ENCODE peak calls at places on chromosomes 16 and 17, in six cellular contexts. One of them, this sample, is unnamed.

GRCh38 chr16:19179890-19180490 is 11.9 kb downstream of the SYT17 start:
- DNase-seq in neural progenitor cell: peak; percentile 83
- DNase-seq in IMR-90: peak; percentile 33
- DNase-seq in CD8-positive, alpha-beta T cell: no peak
- DNase-seq in psoas muscle: peak; percentile 82
- DNase-seq in colonic mucosa: peak; percentile 71
- DNase-seq in this sample: peak; percentile 54

GRCh38 chr17:9401434-9401833 is 174.2 kb downstream of the STX8 start:
- DNase-seq in neural progenitor cell: no peak
- DNase-seq in IMR-90: peak; percentile 78
- DNase-seq in CD8-positive, alpha-beta T cell: no peak
- DNase-seq in psoas muscle: no peak
- DNase-seq in colonic mucosa: no peak
- DNase-seq in this sample: peak; percentile 71

GRCh38 chr17:1398900-1399299 is 1.1 kb downstream of the YWHAE start:
- DNase-seq in neural progenitor cell: peak; percentile 23
- DNase-seq in IMR-90: peak; percentile 40
- DNase-seq in CD8-positive, alpha-beta T cell: no peak
- DNase-seq in psoas muscle: no peak
- DNase-seq in colonic mucosa: peak; percentile 40
- DNase-seq in this sample: peak; percentile 25

GRCh38 chr16:23434380-23434779 is 18.6 kb downstream of the COG7 start:
- DNase-seq in neural progenitor cell: peak; percentile 65
- DNase-seq in IMR-90: peak; percentile 74
- DNase-seq in CD8-positive, alpha-beta T cell: no peak
- DNase-seq in psoas muscle: no peak
- DNase-seq in colonic mucosa: peak; percentile 55
- DNase-seq in this sample: peak; percentile 84

GRCh38 chr17:51590071-51590470 is 329.7 kb downstream of the UTP18 start:
- DNase-seq in neural progenitor cell: no peak
- DNase-seq in IMR-90: no peak
- DNase-seq in CD8-positive, alpha-beta T cell: no peak
- DNase-seq in psoas muscle: no peak
- DNase-seq in colonic mucosa: no peak
- DNase-seq in this sample: no peak

GRCh38 chr17:2940352-2940751 is 123.1 kb downstream of the OR1D5 start:
- DNase-seq in neural progenitor cell: peak; percentile 62
- DNase-seq in IMR-90: no peak
- DNase-seq in CD8-positive, alpha-beta T cell: no peak
- DNase-seq in psoas muscle: peak; percentile 79
- DNase-seq in colonic mucosa: no peak
- DNase-seq in this sample: peak; percentile 65

GRCh38 chr17:56978441-56979090 is 635 bp downstream of the SCPEP1 start:
- DNase-seq in neural progenitor cell: no peak
- DNase-seq in IMR-90: peak; percentile 5
- DNase-seq in CD8-positive, alpha-beta T cell: no peak
- DNase-seq in psoas muscle: no peak
- DNase-seq in colonic mucosa: no peak
- DNase-seq in this sample: no peak

GRCh38 chr17:35373984-35374765 is 754 bp upstream of the SLFN11 start:
- DNase-seq in neural progenitor cell: peak; percentile 58
- DNase-seq in IMR-90: peak; percentile 55
- DNase-seq in CD8-positive, alpha-beta T cell: no peak
- DNase-seq in psoas muscle: peak; percentile 83
- DNase-seq in colonic mucosa: peak; percentile 37
- DNase-seq in this sample: peak; percentile 17

GRCh38 chr16:51355871-51356270 is 204.8 kb upstream of the SALL1 start:
- DNase-seq in neural progenitor cell: no peak
- DNase-seq in IMR-90: no peak
- DNase-seq in CD8-positive, alpha-beta T cell: no peak
- DNase-seq in psoas muscle: no peak
- DNase-seq in colonic mucosa: no peak
- DNase-seq in this sample: no peak

GRCh38 chr17:79970576-79971068 is 65.0 kb downstream of the TBC1D16 start:
- DNase-seq in neural progenitor cell: peak; percentile 88
- DNase-seq in IMR-90: peak; percentile 10
- DNase-seq in CD8-positive, alpha-beta T cell: no peak
- DNase-seq in psoas muscle: no peak
- DNase-seq in colonic mucosa: peak; percentile 74
- DNase-seq in this sample: peak; percentile 52

GRCh38 chr16:76444823-76445222 is 167.6 kb downstream of the CNTNAP4 start:
- DNase-seq in neural progenitor cell: no peak
- DNase-seq in IMR-90: no peak
- DNase-seq in CD8-positive, alpha-beta T cell: no peak
- DNase-seq in psoas muscle: no peak
- DNase-seq in colonic mucosa: no peak
- DNase-seq in this sample: no peak
- H3K27ac ChIP-seq in neural progenitor cell: no peak overlapping the region
- H3K27ac ChIP-seq in IMR-90: no peak overlapping the region
- H3K27ac ChIP-seq in CD8-positive, alpha-beta T cell: no peak overlapping the region
- H3K27ac ChIP-seq in psoas muscle: no peak overlapping the region
- H3K27ac ChIP-seq in colonic mucosa: no peak overlapping the region
- H3K27ac ChIP-seq in this sample: no peak overlapping the region

GRCh38 chr17:12230411-12230810 is 209.7 kb downstream of the MAP2K4 start:
- DNase-seq in neural progenitor cell: no peak
- DNase-seq in IMR-90: peak; percentile 53
- DNase-seq in CD8-positive, alpha-beta T cell: no peak
- DNase-seq in psoas muscle: no peak
- DNase-seq in colonic mucosa: no peak
- DNase-seq in this sample: no peak

GRCh38 chr17:12227547-12227946 is 206.9 kb downstream of the MAP2K4 start:
- DNase-seq in neural progenitor cell: no peak
- DNase-seq in IMR-90: no peak
- DNase-seq in CD8-positive, alpha-beta T cell: no peak
- DNase-seq in psoas muscle: no peak
- DNase-seq in colonic mucosa: no peak
- DNase-seq in this sample: no peak

GRCh38 chr17:12229315-12229714 is 208.6 kb downstream of the MAP2K4 start:
- DNase-seq in neural progenitor cell: peak; percentile 25
- DNase-seq in IMR-90: no peak
- DNase-seq in CD8-positive, alpha-beta T cell: no peak
- DNase-seq in psoas muscle: no peak
- DNase-seq in colonic mucosa: no peak
- DNase-seq in this sample: no peak

GRCh38 chr17:12231027-12231682 is 210.5 kb downstream of the MAP2K4 start:
- DNase-seq in neural progenitor cell: no peak
- DNase-seq in IMR-90: peak; percentile 75
- DNase-seq in CD8-positive, alpha-beta T cell: no peak
- DNase-seq in psoas muscle: no peak
- DNase-seq in colonic mucosa: no peak
- DNase-seq in this sample: no peak
- H3K27ac ChIP-seq in neural progenitor cell: no peak overlapping the region
- H3K27ac ChIP-seq in IMR-90: peak overlapping the region; percentile 9
- H3K27ac ChIP-seq in CD8-positive, alpha-beta T cell: no peak overlapping the region
- H3K27ac ChIP-seq in psoas muscle: no peak overlapping the region
- H3K27ac ChIP-seq in colonic mucosa: no peak overlapping the region
- H3K27ac ChIP-seq in this sample: no peak overlapping the region

DNA sequence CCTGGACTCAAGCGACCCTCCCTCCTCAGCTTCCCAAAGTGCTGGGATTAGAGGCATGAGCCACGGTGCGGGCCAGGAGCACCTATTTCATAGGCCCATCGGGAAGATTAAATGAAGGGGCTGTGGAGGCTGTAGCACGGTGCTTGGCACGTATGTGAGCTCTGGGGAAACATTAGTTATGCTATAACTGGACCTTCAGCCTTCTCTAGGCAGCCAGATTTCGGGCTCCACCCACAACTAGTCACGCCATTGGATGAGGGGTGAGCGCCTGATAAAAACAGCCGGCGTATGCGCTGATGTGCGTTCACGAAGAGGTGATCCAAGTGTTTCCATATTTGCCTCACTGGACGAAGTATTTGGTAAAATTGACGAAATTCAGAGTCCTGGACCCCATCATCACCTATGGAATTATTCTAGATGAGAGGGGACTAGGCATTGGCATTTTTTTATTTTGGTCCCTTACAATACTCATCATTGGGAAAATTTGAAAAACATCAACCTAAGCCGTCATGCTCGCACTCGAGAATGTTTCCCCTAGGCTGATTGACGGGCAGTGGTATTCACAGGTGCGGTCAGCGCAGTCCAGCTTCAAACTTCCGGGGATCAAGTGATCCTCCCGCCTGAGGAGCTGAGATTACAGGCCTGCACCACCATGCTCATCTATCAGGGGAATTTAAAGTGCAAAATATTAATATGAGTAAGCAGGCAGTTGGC is 1.8 kb upstream of the ANKRD11 start:
- DNase-seq in neural progenitor cell: no peak
- DNase-seq in IMR-90: no peak
- DNase-seq in CD8-positive, alpha-beta T cell: no peak
- DNase-seq in psoas muscle: no peak
- DNase-seq in colonic mucosa: no peak
- DNase-seq in this sample: no peak
- H3K27ac ChIP-seq in neural progenitor cell: no peak overlapping the region
- H3K27ac ChIP-seq in IMR-90: peak overlapping the region; percentile 2
- H3K27ac ChIP-seq in CD8-positive, alpha-beta T cell: no peak overlapping the region
- H3K27ac ChIP-seq in psoas muscle: peak overlapping the region; percentile 93
- H3K27ac ChIP-seq in colonic mucosa: no peak overlapping the region
- H3K27ac ChIP-seq in this sample: no peak overlapping the region

GRCh38 chr17:36498560-36499300 is 12.2 kb downstream of the ZNHIT3 start:
- DNase-seq in neural progenitor cell: no peak
- DNase-seq in IMR-90: no peak
- DNase-seq in CD8-positive, alpha-beta T cell: no peak
- DNase-seq in psoas muscle: no peak
- DNase-seq in colonic mucosa: no peak
- DNase-seq in this sample: no peak

GRCh38 chr17:36501963-36502362 is 15.5 kb downstream of the ZNHIT3 start:
- DNase-seq in neural progenitor cell: no peak
- DNase-seq in IMR-90: no peak
- DNase-seq in CD8-positive, alpha-beta T cell: no peak
- DNase-seq in psoas muscle: no peak
- DNase-seq in colonic mucosa: no peak
- DNase-seq in this sample: no peak

GRCh38 chr17:36503456-36504155 is 17.1 kb downstream of the ZNHIT3 start:
- DNase-seq in neural progenitor cell: no peak
- DNase-seq in IMR-90: no peak
- DNase-seq in CD8-positive, alpha-beta T cell: no peak
- DNase-seq in psoas muscle: no peak
- DNase-seq in colonic mucosa: no peak
- DNase-seq in this sample: no peak

GRCh38 chr17:36500745-36501225 is 14.3 kb downstream of the ZNHIT3 start:
- DNase-seq in neural progenitor cell: no peak
- DNase-seq in IMR-90: no peak
- DNase-seq in CD8-positive, alpha-beta T cell: no peak
- DNase-seq in psoas muscle: no peak
- DNase-seq in colonic mucosa: no peak
- DNase-seq in this sample: no peak

DNA sequence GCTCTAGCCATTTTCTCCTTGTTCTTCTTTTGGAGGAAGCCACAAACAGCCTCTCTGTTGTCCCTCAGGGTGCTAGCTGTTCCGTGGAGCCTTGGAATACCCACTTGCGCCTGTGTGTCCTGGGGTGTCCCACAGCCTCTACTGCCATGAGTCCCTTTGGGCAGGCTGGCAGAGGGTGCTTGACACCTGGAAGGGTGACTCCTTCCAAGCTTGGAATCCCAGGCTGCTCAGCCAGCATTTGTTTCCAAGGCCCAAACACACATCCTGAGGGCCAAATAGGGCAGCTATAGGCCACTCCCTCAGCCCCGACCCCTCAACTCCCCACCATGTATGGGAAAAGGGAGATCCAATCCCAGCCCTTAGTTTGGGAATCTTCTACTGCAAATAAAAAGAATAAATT is 14.9 kb downstream of the ZNHIT3 start:
- DNase-seq in neural progenitor cell: no peak
- DNase-seq in IMR-90: no peak
- DNase-seq in CD8-positive, alpha-beta T cell: no peak
- DNase-seq in psoas muscle: no peak
- DNase-seq in colonic mucosa: no peak
- DNase-seq in this sample: no peak
- H3K27ac ChIP-seq in neural progenitor cell: no peak overlapping the region
- H3K27ac ChIP-seq in IMR-90: no peak overlapping the region
- H3K27ac ChIP-seq in CD8-positive, alpha-beta T cell: no peak overlapping the region
- H3K27ac ChIP-seq in psoas muscle: no peak overlapping the region
- H3K27ac ChIP-seq in colonic mucosa: no peak overlapping the region
- H3K27ac ChIP-seq in this sample: no peak overlapping the region

GRCh38 chr17:8160224-8160577 is 2.5 kb downstream of the VAMP2 start:
- DNase-seq in neural progenitor cell: no peak
- DNase-seq in IMR-90: no peak
- DNase-seq in CD8-positive, alpha-beta T cell: no peak
- DNase-seq in psoas muscle: no peak
- DNase-seq in colonic mucosa: no peak
- DNase-seq in this sample: no peak
- H3K27ac ChIP-seq in neural progenitor cell: no peak overlapping the region
- H3K27ac ChIP-seq in IMR-90: no peak overlapping the region
- H3K27ac ChIP-seq in CD8-positive, alpha-beta T cell: no peak overlapping the region
- H3K27ac ChIP-seq in psoas muscle: peak overlapping the region; percentile 100
- H3K27ac ChIP-seq in colonic mucosa: peak overlapping the region; percentile 98
- H3K27ac ChIP-seq in this sample: no peak overlapping the region

DNA sequence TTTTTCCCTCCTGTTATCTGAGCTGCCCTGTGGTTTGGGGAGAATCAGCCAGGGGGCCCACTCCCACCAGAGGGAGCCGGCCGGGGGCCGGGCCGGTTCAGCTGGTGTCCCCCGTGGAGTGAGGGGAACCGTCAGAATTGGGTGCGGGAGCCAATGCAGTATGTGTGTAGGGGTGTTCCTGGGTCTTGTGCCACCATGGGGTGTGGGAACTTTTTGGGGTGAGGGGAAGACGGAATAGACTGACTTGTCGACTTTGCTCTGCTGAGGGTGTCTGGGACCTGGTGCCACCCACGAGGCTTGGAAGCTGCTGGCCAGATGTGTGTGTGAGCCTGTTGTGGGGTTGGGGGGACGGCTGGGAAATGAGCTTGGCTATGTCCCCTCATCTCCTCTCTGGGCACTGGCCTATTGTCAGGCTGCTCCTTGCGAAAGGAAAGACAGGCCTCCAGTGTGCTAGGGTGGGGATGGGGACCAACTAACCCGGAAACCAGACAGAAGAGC is 9.9 kb downstream of the RARA start:
- DNase-seq in neural progenitor cell: no peak
- DNase-seq in IMR-90: no peak
- DNase-seq in CD8-positive, alpha-beta T cell: no peak
- DNase-seq in psoas muscle: no peak
- DNase-seq in colonic mucosa: peak; percentile 39
- DNase-seq in this sample: no peak
- H3K27ac ChIP-seq in neural progenitor cell: no peak overlapping the region
- H3K27ac ChIP-seq in IMR-90: peak overlapping the region; percentile 83
- H3K27ac ChIP-seq in CD8-positive, alpha-beta T cell: peak overlapping the region; percentile 94
- H3K27ac ChIP-seq in psoas muscle: peak overlapping the region; percentile 97
- H3K27ac ChIP-seq in colonic mucosa: peak overlapping the region; percentile 81
- H3K27ac ChIP-seq in this sample: no peak overlapping the region

GRCh38 chr17:63754046-63754445 is 12.4 kb upstream of the STRADA start:
- DNase-seq in neural progenitor cell: no peak
- DNase-seq in IMR-90: no peak
- DNase-seq in CD8-positive, alpha-beta T cell: no peak
- DNase-seq in psoas muscle: no peak
- DNase-seq in colonic mucosa: no peak
- DNase-seq in this sample: no peak

GRCh38 chr17:63752707-63753106 is 11.1 kb upstream of the STRADA start:
- DNase-seq in neural progenitor cell: no peak
- DNase-seq in IMR-90: no peak
- DNase-seq in CD8-positive, alpha-beta T cell: no peak
- DNase-seq in psoas muscle: no peak
- DNase-seq in colonic mucosa: no peak
- DNase-seq in this sample: no peak

GRCh38 chr17:63758428-63758827 is 15.0 kb downstream of the CCDC47 start:
- DNase-seq in neural progenitor cell: no peak
- DNase-seq in IMR-90: no peak
- DNase-seq in CD8-positive, alpha-beta T cell: no peak
- DNase-seq in psoas muscle: no peak
- DNase-seq in colonic mucosa: no peak
- DNase-seq in this sample: no peak

GRCh38 chr17:63751806-63752205 is 10.2 kb upstream of the STRADA start:
- DNase-seq in neural progenitor cell: no peak
- DNase-seq in IMR-90: no peak
- DNase-seq in CD8-positive, alpha-beta T cell: peak; percentile 7
- DNase-seq in psoas muscle: no peak
- DNase-seq in colonic mucosa: no peak
- DNase-seq in this sample: no peak

GRCh38 chr17:63753215-63753614 is 11.6 kb upstream of the STRADA start:
- DNase-seq in neural progenitor cell: no peak
- DNase-seq in IMR-90: no peak
- DNase-seq in CD8-positive, alpha-beta T cell: no peak
- DNase-seq in psoas muscle: no peak
- DNase-seq in colonic mucosa: no peak
- DNase-seq in this sample: no peak
- H3K27ac ChIP-seq in neural progenitor cell: no peak overlapping the region
- H3K27ac ChIP-seq in IMR-90: no peak overlapping the region
- H3K27ac ChIP-seq in CD8-positive, alpha-beta T cell: no peak overlapping the region
- H3K27ac ChIP-seq in psoas muscle: no peak overlapping the region
- H3K27ac ChIP-seq in colonic mucosa: no peak overlapping the region
- H3K27ac ChIP-seq in this sample: no peak overlapping the region